ENCODE peak calls at places on chromosome 18, in five cellular contexts. One of them, this sample, is unnamed. For H3K36me3, the result is how much of the 10 kb centered on the place peaks cover.

GRCh38 chr18:32242395-32242794 is 52.6 kb downstream of the MEP1B start:
- DNase-seq in gastrocnemius medialis: no peak
- DNase-seq in neural progenitor cell: no peak
- DNase-seq in transverse colon: no peak
- DNase-seq in body of pancreas: no peak
- DNase-seq in this sample: no peak

GRCh38 chr18:54877076-54877475 is 48.8 kb downstream of the RAB27B start:
- DNase-seq in neural progenitor cell: no peak
- DNase-seq in body of pancreas: no peak
- DNase-seq in transverse colon: no peak
- DNase-seq in gastrocnemius medialis: no peak
- DNase-seq in this sample: no peak

GRCh38 chr18:76376668-76377358 is 118.2 kb downstream of the ZNF516 start:
- DNase-seq in neural progenitor cell: no peak
- DNase-seq in gastrocnemius medialis: no peak
- DNase-seq in body of pancreas: no peak
- DNase-seq in transverse colon: no peak
- DNase-seq in this sample: peak

GRCh38 chr18:46013484-46014189 is 46.5 kb upstream of the EPG5 start:
- DNase-seq in transverse colon: no peak
- DNase-seq in body of pancreas: no peak
- DNase-seq in neural progenitor cell: no peak
- DNase-seq in gastrocnemius medialis: no peak
- DNase-seq in this sample: no peak

GRCh38 chr18:3889803-3890202 is 439.8 kb downstream of the TGIF1 start:
- DNase-seq in neural progenitor cell: no peak
- DNase-seq in transverse colon: no peak
- DNase-seq in body of pancreas: no peak
- DNase-seq in gastrocnemius medialis: no peak
- DNase-seq in this sample: no peak

GRCh38 chr18:62737474-62737873 is 22.1 kb downstream of the PHLPP1 start:
- DNase-seq in neural progenitor cell: no peak
- DNase-seq in gastrocnemius medialis: no peak
- DNase-seq in body of pancreas: no peak
- DNase-seq in transverse colon: no peak
- DNase-seq in this sample: no peak

GRCh38 chr18:4230450-4231168 is 224.5 kb downstream of the DLGAP1 start:
- DNase-seq in body of pancreas: no peak
- DNase-seq in transverse colon: no peak
- DNase-seq in neural progenitor cell: no peak
- DNase-seq in gastrocnemius medialis: no peak
- DNase-seq in this sample: no peak

GRCh38 chr18:13726972-13727331 is 479 bp downstream of the RNMT start:
- DNase-seq in body of pancreas: peak
- DNase-seq in neural progenitor cell: peak
- DNase-seq in transverse colon: peak
- DNase-seq in gastrocnemius medialis: peak
- DNase-seq in this sample: peak

GRCh38 chr18:33923980-33924379 is 300.7 kb downstream of the NOL4 start:
- DNase-seq in body of pancreas: no peak
- DNase-seq in gastrocnemius medialis: no peak
- DNase-seq in neural progenitor cell: no peak
- DNase-seq in transverse colon: no peak
- DNase-seq in this sample: no peak

GRCh38 chr18:28039078-28039477 is 137.9 kb downstream of the CDH2 start:
- DNase-seq in neural progenitor cell: no peak
- DNase-seq in body of pancreas: no peak
- DNase-seq in gastrocnemius medialis: no peak
- DNase-seq in transverse colon: no peak
- DNase-seq in this sample: no peak

GRCh38 chr18:44601447-44601846 is 79.2 kb upstream of the SETBP1 start:
- DNase-seq in transverse colon: no peak
- DNase-seq in gastrocnemius medialis: no peak
- DNase-seq in body of pancreas: no peak
- DNase-seq in neural progenitor cell: no peak
- DNase-seq in this sample: no peak

GRCh38 chr18:79515944-79516351 is 120.2 kb downstream of the NFATC1 start:
- DNase-seq in neural progenitor cell: no peak
- DNase-seq in body of pancreas: no peak
- DNase-seq in transverse colon: no peak
- DNase-seq in gastrocnemius medialis: no peak
- DNase-seq in this sample: peak

GRCh38 chr18:48073231-48073930 is 142.9 kb upstream of the SMAD2 start:
- DNase-seq in body of pancreas: no peak
- DNase-seq in neural progenitor cell: peak
- DNase-seq in transverse colon: no peak
- DNase-seq in gastrocnemius medialis: no peak
- DNase-seq in this sample: no peak

GRCh38 chr18:3715223-3716080 is 265.5 kb downstream of the TGIF1 start:
- DNase-seq in body of pancreas: no peak
- DNase-seq in transverse colon: no peak
- DNase-seq in neural progenitor cell: peak
- DNase-seq in gastrocnemius medialis: no peak
- DNase-seq in this sample: no peak

GRCh38 chr18:34085140-34085739 is 139.5 kb downstream of the NOL4 start:
- DNase-seq in transverse colon: no peak
- DNase-seq in body of pancreas: no peak
- DNase-seq in gastrocnemius medialis: no peak
- DNase-seq in neural progenitor cell: no peak
- DNase-seq in this sample: no peak

GRCh38 chr18:69935319-69936190 is 12.1 kb downstream of the CD226 start:
- DNase-seq in neural progenitor cell: peak
- DNase-seq in body of pancreas: peak
- DNase-seq in transverse colon: peak
- DNase-seq in gastrocnemius medialis: no peak
- DNase-seq in this sample: no peak

GRCh38 chr18:12314586-12315305 is 6.7 kb downstream of the TUBB6 start:
- DNase-seq in body of pancreas: no peak
- DNase-seq in transverse colon: no peak
- DNase-seq in gastrocnemius medialis: no peak
- DNase-seq in neural progenitor cell: no peak
- DNase-seq in this sample: no peak

GRCh38 chr18:12317664-12318333 is 9.8 kb downstream of the TUBB6 start:
- DNase-seq in neural progenitor cell: no peak
- DNase-seq in transverse colon: no peak
- DNase-seq in body of pancreas: no peak
- DNase-seq in gastrocnemius medialis: no peak
- DNase-seq in this sample: peak

GRCh38 chr18:12315911-12316310 is 7.9 kb downstream of the TUBB6 start:
- DNase-seq in body of pancreas: peak
- DNase-seq in neural progenitor cell: no peak
- DNase-seq in gastrocnemius medialis: no peak
- DNase-seq in transverse colon: no peak
- DNase-seq in this sample: no peak

GRCh38 chr18:12313530-12314245 is 5.6 kb downstream of the TUBB6 start:
- DNase-seq in neural progenitor cell: no peak
- DNase-seq in gastrocnemius medialis: no peak
- DNase-seq in transverse colon: no peak
- DNase-seq in body of pancreas: no peak
- DNase-seq in this sample: no peak

GRCh38 chr18:12315481-12315880 is 7.4 kb downstream of the TUBB6 start:
- DNase-seq in body of pancreas: no peak
- DNase-seq in neural progenitor cell: no peak
- DNase-seq in gastrocnemius medialis: no peak
- DNase-seq in transverse colon: no peak
- DNase-seq in this sample: no peak
- H3K36me3 ChIP-seq in body of pancreas: under half
- H3K36me3 ChIP-seq in neural progenitor cell: under half
- H3K36me3 ChIP-seq in gastrocnemius medialis: under half
- H3K36me3 ChIP-seq in transverse colon: under half
- H3K36me3 ChIP-seq in this sample: under half

GRCh38 chr18:57210711-57211411 is 64.0 kb downstream of the BOD1L2 start:
- DNase-seq in neural progenitor cell: no peak
- DNase-seq in gastrocnemius medialis: no peak
- DNase-seq in transverse colon: peak
- DNase-seq in body of pancreas: no peak
- DNase-seq in this sample: no peak
- H3K4me3 ChIP-seq in neural progenitor cell: no peak
- H3K4me3 ChIP-seq in gastrocnemius medialis: no peak
- H3K4me3 ChIP-seq in transverse colon: no peak
- H3K4me3 ChIP-seq in body of pancreas: no peak
- H3K4me3 ChIP-seq in this sample: no peak

GRCh38 chr18:9549405-9549804 is 65.0 kb downstream of the PPP4R1 start:
- DNase-seq in transverse colon: no peak
- DNase-seq in body of pancreas: peak
- DNase-seq in neural progenitor cell: no peak
- DNase-seq in gastrocnemius medialis: no peak
- DNase-seq in this sample: no peak
- H3K36me3 ChIP-seq in transverse colon: under half
- H3K36me3 ChIP-seq in body of pancreas: under half
- H3K36me3 ChIP-seq in neural progenitor cell: under half
- H3K36me3 ChIP-seq in gastrocnemius medialis: half or more
- H3K36me3 ChIP-seq in this sample: under half

GRCh38 chr18:58929206-58929605 is 64.5 kb downstream of the ZNF532 start:
- DNase-seq in transverse colon: no peak
- DNase-seq in gastrocnemius medialis: no peak
- DNase-seq in neural progenitor cell: no peak
- DNase-seq in body of pancreas: no peak
- DNase-seq in this sample: no peak
- H3K4me3 ChIP-seq in transverse colon: no peak
- H3K4me3 ChIP-seq in gastrocnemius medialis: no peak
- H3K4me3 ChIP-seq in neural progenitor cell: no peak
- H3K4me3 ChIP-seq in body of pancreas: no peak
- H3K4me3 ChIP-seq in this sample: no peak

GRCh38 chr18:67310826-67311225 is 205.7 kb downstream of the DSEL start:
- DNase-seq in gastrocnemius medialis: no peak
- DNase-seq in neural progenitor cell: no peak
- DNase-seq in transverse colon: no peak
- DNase-seq in body of pancreas: no peak
- DNase-seq in this sample: no peak
- H3K36me3 ChIP-seq in gastrocnemius medialis: under half
- H3K36me3 ChIP-seq in neural progenitor cell: under half
- H3K36me3 ChIP-seq in transverse colon: under half
- H3K36me3 ChIP-seq in body of pancreas: under half
- H3K36me3 ChIP-seq in this sample: under half

GRCh38 chr18:50654211-50654610 is 94.3 kb downstream of the MAPK4 start:
- DNase-seq in gastrocnemius medialis: no peak
- DNase-seq in neural progenitor cell: no peak
- DNase-seq in transverse colon: no peak
- DNase-seq in body of pancreas: no peak
- DNase-seq in this sample: no peak
- H3K4me3 ChIP-seq in gastrocnemius medialis: peak
- H3K4me3 ChIP-seq in neural progenitor cell: no peak
- H3K4me3 ChIP-seq in transverse colon: no peak
- H3K4me3 ChIP-seq in body of pancreas: no peak
- H3K4me3 ChIP-seq in this sample: no peak

DNA sequence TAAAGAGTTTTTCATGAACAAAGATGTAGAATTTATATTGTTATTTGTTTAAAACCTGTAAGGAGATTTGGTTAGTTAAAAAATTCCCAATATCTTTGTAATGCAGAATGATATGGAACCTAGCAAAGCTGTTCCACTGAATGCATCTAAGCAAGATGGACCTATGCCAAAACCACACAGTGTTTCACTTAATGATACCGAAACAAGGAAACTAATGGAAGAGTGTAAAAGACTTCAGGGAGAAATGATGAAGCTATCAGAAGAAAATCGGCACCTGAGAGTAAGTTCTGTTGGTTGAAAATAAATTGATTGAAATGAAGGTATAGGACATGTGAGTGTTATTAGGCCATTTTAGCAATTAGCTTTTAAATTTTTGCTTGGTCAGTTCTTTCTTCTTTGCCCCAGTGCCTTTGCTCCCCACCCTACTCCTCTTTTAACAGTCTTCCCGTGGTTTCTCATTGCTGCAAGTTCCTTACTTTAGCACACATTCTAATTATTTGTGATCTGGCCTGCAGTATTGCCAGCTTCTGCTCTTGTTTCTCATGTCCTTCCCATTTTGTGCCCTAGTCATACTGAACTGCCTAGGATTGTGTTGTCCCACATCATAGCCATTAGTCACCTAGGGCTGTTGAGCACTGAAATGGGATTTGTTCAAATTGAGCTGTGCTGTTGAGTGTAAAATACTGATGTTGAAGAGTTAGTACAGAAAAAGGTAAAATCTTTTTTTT is 36.6 kb downstream of the VAPA start:
- DNase-seq in gastrocnemius medialis: no peak
- DNase-seq in neural progenitor cell: no peak
- DNase-seq in body of pancreas: no peak
- DNase-seq in transverse colon: no peak
- DNase-seq in this sample: no peak
- H3K36me3 ChIP-seq in gastrocnemius medialis: under half
- H3K36me3 ChIP-seq in neural progenitor cell: under half
- H3K36me3 ChIP-seq in body of pancreas: under half
- H3K36me3 ChIP-seq in transverse colon: under half
- H3K36me3 ChIP-seq in this sample: half or more

GRCh38 chr18:9918016-9918680 is 4.3 kb downstream of the VAPA start:
- DNase-seq in neural progenitor cell: no peak
- DNase-seq in body of pancreas: no peak
- DNase-seq in gastrocnemius medialis: no peak
- DNase-seq in transverse colon: no peak
- DNase-seq in this sample: no peak
- H3K4me3 ChIP-seq in neural progenitor cell: no peak
- H3K4me3 ChIP-seq in body of pancreas: no peak
- H3K4me3 ChIP-seq in gastrocnemius medialis: peak
- H3K4me3 ChIP-seq in transverse colon: no peak
- H3K4me3 ChIP-seq in this sample: no peak

This sample was measured in Peyer's patch.